ENCODE peak calls at places on chromosomes 7 and 10, in ten cellular contexts. One of them, this sample, is unnamed.

GRCh38 chr7:22052221-22052639 is 106.5 kb upstream of the CDCA7L start:
- DNase-seq in body of pancreas: no peak
- DNase-seq in left ventricle myocardium inferior: no peak
- DNase-seq in endothelial cell of umbilical vein: peak; percentile 1
- DNase-seq in A673: peak; percentile 52
- DNase-seq in cardiac muscle cell: no peak
- DNase-seq in ovary: no peak
- DNase-seq in dorsolateral prefrontal cortex: no peak
- DNase-seq in GM23338: peak; percentile 33
- DNase-seq in fibroblast of lung: peak; percentile 1
- DNase-seq in this sample: no peak

GRCh38 chr10:80784695-80785094 is 247.0 kb downstream of the SH2D4B start:
- DNase-seq in body of pancreas: no peak
- DNase-seq in left ventricle myocardium inferior: no peak
- DNase-seq in endothelial cell of umbilical vein: no peak
- DNase-seq in A673: no peak
- DNase-seq in cardiac muscle cell: no peak
- DNase-seq in ovary: no peak
- DNase-seq in dorsolateral prefrontal cortex: no peak
- DNase-seq in GM23338: no peak
- DNase-seq in fibroblast of lung: no peak
- DNase-seq in this sample: no peak

GRCh38 chr10:36717118-36717517 is 408.3 kb upstream of the ANKRD30A start:
- DNase-seq in body of pancreas: no peak
- DNase-seq in left ventricle myocardium inferior: no peak
- DNase-seq in endothelial cell of umbilical vein: no peak
- DNase-seq in A673: no peak
- DNase-seq in cardiac muscle cell: no peak
- DNase-seq in ovary: no peak
- DNase-seq in dorsolateral prefrontal cortex: no peak
- DNase-seq in GM23338: no peak
- DNase-seq in fibroblast of lung: no peak
- DNase-seq in this sample: no peak

GRCh38 chr10:113179270-113179669 is 229.2 kb downstream of the TCF7L2 start:
- DNase-seq in body of pancreas: no peak
- DNase-seq in left ventricle myocardium inferior: peak; percentile 78
- DNase-seq in endothelial cell of umbilical vein: no peak
- DNase-seq in A673: no peak
- DNase-seq in cardiac muscle cell: peak; percentile 88
- DNase-seq in ovary: no peak
- DNase-seq in dorsolateral prefrontal cortex: peak; percentile 50
- DNase-seq in GM23338: no peak
- DNase-seq in fibroblast of lung: no peak
- DNase-seq in this sample: no peak

GRCh38 chr10:125016611-125017202 is 74.8 kb downstream of the ZRANB1 start:
- DNase-seq in body of pancreas: no peak
- DNase-seq in left ventricle myocardium inferior: peak; percentile 76
- DNase-seq in endothelial cell of umbilical vein: no peak
- DNase-seq in A673: no peak
- DNase-seq in cardiac muscle cell: peak; percentile 67
- DNase-seq in ovary: peak; percentile 83
- DNase-seq in dorsolateral prefrontal cortex: no peak
- DNase-seq in GM23338: no peak
- DNase-seq in fibroblast of lung: no peak
- DNase-seq in this sample: no peak

GRCh38 chr7:39453743-39454355 is 112.4 kb upstream of the YAE1 start:
- DNase-seq in body of pancreas: peak; percentile 46
- DNase-seq in left ventricle myocardium inferior: no peak
- DNase-seq in endothelial cell of umbilical vein: peak; percentile 66
- DNase-seq in A673: peak; percentile 73
- DNase-seq in cardiac muscle cell: peak; percentile 73
- DNase-seq in ovary: no peak
- DNase-seq in dorsolateral prefrontal cortex: peak; percentile 38
- DNase-seq in GM23338: peak; percentile 89
- DNase-seq in fibroblast of lung: peak; percentile 39
- DNase-seq in this sample: peak; percentile 10

GRCh38 chr7:135770139-135770710 is 21.6 kb upstream of the FAM180A start:
- DNase-seq in body of pancreas: no peak
- DNase-seq in left ventricle myocardium inferior: no peak
- DNase-seq in endothelial cell of umbilical vein: no peak
- DNase-seq in A673: no peak
- DNase-seq in cardiac muscle cell: peak; percentile 28
- DNase-seq in ovary: no peak
- DNase-seq in dorsolateral prefrontal cortex: no peak
- DNase-seq in GM23338: no peak
- DNase-seq in fibroblast of lung: no peak
- DNase-seq in this sample: no peak

GRCh38 chr10:21976739-21977138 is 26.8 kb downstream of the DNAJC1 start:
- DNase-seq in body of pancreas: no peak
- DNase-seq in left ventricle myocardium inferior: no peak
- DNase-seq in endothelial cell of umbilical vein: no peak
- DNase-seq in A673: no peak
- DNase-seq in cardiac muscle cell: no peak
- DNase-seq in ovary: no peak
- DNase-seq in dorsolateral prefrontal cortex: peak; percentile 33
- DNase-seq in GM23338: peak; percentile 73
- DNase-seq in fibroblast of lung: peak; percentile 36
- DNase-seq in this sample: no peak

GRCh38 chr10:96463562-96463961 is 50.2 kb downstream of the TLL2 start:
- DNase-seq in body of pancreas: no peak
- DNase-seq in left ventricle myocardium inferior: no peak
- DNase-seq in endothelial cell of umbilical vein: no peak
- DNase-seq in A673: no peak
- DNase-seq in cardiac muscle cell: no peak
- DNase-seq in ovary: no peak
- DNase-seq in dorsolateral prefrontal cortex: no peak
- DNase-seq in GM23338: no peak
- DNase-seq in fibroblast of lung: no peak
- DNase-seq in this sample: no peak

GRCh38 chr7:115363916-115364315 is 442.0 kb downstream of the MDFIC start:
- DNase-seq in body of pancreas: no peak
- DNase-seq in left ventricle myocardium inferior: no peak
- DNase-seq in endothelial cell of umbilical vein: no peak
- DNase-seq in A673: no peak
- DNase-seq in cardiac muscle cell: peak; percentile 3
- DNase-seq in ovary: no peak
- DNase-seq in dorsolateral prefrontal cortex: no peak
- DNase-seq in GM23338: no peak
- DNase-seq in fibroblast of lung: no peak
- DNase-seq in this sample: no peak

GRCh38 chr7:105876091-105876963 is at the start of gene ATXN7L1:
- DNase-seq in body of pancreas: peak; percentile 95
- DNase-seq in left ventricle myocardium inferior: peak; percentile 94
- DNase-seq in endothelial cell of umbilical vein: peak; percentile 98
- DNase-seq in A673: peak; percentile 99
- DNase-seq in cardiac muscle cell: peak; percentile 98
- DNase-seq in ovary: peak; percentile 95
- DNase-seq in dorsolateral prefrontal cortex: peak; percentile 95
- DNase-seq in GM23338: peak; percentile 98
- DNase-seq in fibroblast of lung: peak; percentile 95
- DNase-seq in this sample: peak; percentile 89

GRCh38 chr10:73899401-73899780 is 11.5 kb upstream of the PLAU start:
- DNase-seq in body of pancreas: no peak
- DNase-seq in left ventricle myocardium inferior: no peak
- DNase-seq in endothelial cell of umbilical vein: peak; percentile 92
- DNase-seq in A673: no peak
- DNase-seq in cardiac muscle cell: peak; percentile 75
- DNase-seq in ovary: no peak
- DNase-seq in dorsolateral prefrontal cortex: no peak
- DNase-seq in GM23338: no peak
- DNase-seq in fibroblast of lung: peak; percentile 98
- DNase-seq in this sample: no peak

GRCh38 chr7:36871863-36872262 is 147.6 kb upstream of the AOAH start:
- DNase-seq in body of pancreas: no peak
- DNase-seq in left ventricle myocardium inferior: no peak
- DNase-seq in endothelial cell of umbilical vein: peak; percentile 18
- DNase-seq in A673: peak; percentile 14
- DNase-seq in cardiac muscle cell: no peak
- DNase-seq in ovary: no peak
- DNase-seq in dorsolateral prefrontal cortex: no peak
- DNase-seq in GM23338: no peak
- DNase-seq in fibroblast of lung: no peak
- DNase-seq in this sample: no peak

GRCh38 chr10:82591421-82591820 is 716.4 kb downstream of the NRG3 start:
- DNase-seq in body of pancreas: no peak
- DNase-seq in left ventricle myocardium inferior: no peak
- DNase-seq in endothelial cell of umbilical vein: no peak
- DNase-seq in A673: no peak
- DNase-seq in cardiac muscle cell: no peak
- DNase-seq in ovary: no peak
- DNase-seq in dorsolateral prefrontal cortex: no peak
- DNase-seq in GM23338: no peak
- DNase-seq in fibroblast of lung: no peak
- DNase-seq in this sample: no peak

GRCh38 chr7:90726623-90727022 is 130.5 kb downstream of the CDK14 start:
- DNase-seq in body of pancreas: peak; percentile 35
- DNase-seq in left ventricle myocardium inferior: no peak
- DNase-seq in endothelial cell of umbilical vein: no peak
- DNase-seq in A673: peak; percentile 82
- DNase-seq in cardiac muscle cell: peak; percentile 74
- DNase-seq in ovary: no peak
- DNase-seq in dorsolateral prefrontal cortex: no peak
- DNase-seq in GM23338: no peak
- DNase-seq in fibroblast of lung: peak; percentile 72
- DNase-seq in this sample: no peak

GRCh38 chr7:41911792-41912191 is 208.9 kb upstream of the INHBA start:
- DNase-seq in body of pancreas: no peak
- DNase-seq in left ventricle myocardium inferior: no peak
- DNase-seq in endothelial cell of umbilical vein: peak; percentile 17
- DNase-seq in A673: no peak
- DNase-seq in cardiac muscle cell: no peak
- DNase-seq in ovary: no peak
- DNase-seq in dorsolateral prefrontal cortex: no peak
- DNase-seq in GM23338: no peak
- DNase-seq in fibroblast of lung: peak; percentile 95
- DNase-seq in this sample: no peak
- H3K27ac ChIP-seq in body of pancreas: no peak overlapping the region
- H3K27ac ChIP-seq in left ventricle myocardium inferior: no peak overlapping the region
- H3K27ac ChIP-seq in endothelial cell of umbilical vein: no peak overlapping the region
- H3K27ac ChIP-seq in A673: no peak overlapping the region
- H3K27ac ChIP-seq in cardiac muscle cell: no peak overlapping the region
- H3K27ac ChIP-seq in ovary: no peak overlapping the region
- H3K27ac ChIP-seq in dorsolateral prefrontal cortex: no peak overlapping the region
- H3K27ac ChIP-seq in GM23338: no peak overlapping the region
- H3K27ac ChIP-seq in fibroblast of lung: peak overlapping the region; percentile 84
- H3K27ac ChIP-seq in this sample: no peak overlapping the region

GRCh38 chr10:23981520-23982309 is 227.2 kb upstream of the KIAA1217 start:
- DNase-seq in body of pancreas: no peak
- DNase-seq in left ventricle myocardium inferior: no peak
- DNase-seq in endothelial cell of umbilical vein: no peak
- DNase-seq in A673: no peak
- DNase-seq in cardiac muscle cell: no peak
- DNase-seq in ovary: no peak
- DNase-seq in dorsolateral prefrontal cortex: no peak
- DNase-seq in GM23338: peak; percentile 8
- DNase-seq in fibroblast of lung: no peak
- DNase-seq in this sample: no peak
- TF ChIP-seq CTCF in body of pancreas: no peak
- TF ChIP-seq CTCF in left ventricle myocardium inferior: no peak
- TF ChIP-seq CTCF in endothelial cell of umbilical vein: no peak
- TF ChIP-seq CTCF in A673: peak; percentile 39
- TF ChIP-seq CTCF in cardiac muscle cell: no peak
- TF ChIP-seq CTCF in ovary: no peak
- TF ChIP-seq CTCF in dorsolateral prefrontal cortex: no peak
- TF ChIP-seq CTCF in GM23338: peak; percentile 36
- TF ChIP-seq CTCF in fibroblast of lung: no peak
- TF ChIP-seq CTCF in this sample: no peak

GRCh38 chr7:101999420-101999819 is 182.0 kb downstream of the CUX1 start:
- DNase-seq in body of pancreas: no peak
- DNase-seq in left ventricle myocardium inferior: no peak
- DNase-seq in endothelial cell of umbilical vein: no peak
- DNase-seq in A673: no peak
- DNase-seq in cardiac muscle cell: no peak
- DNase-seq in ovary: no peak
- DNase-seq in dorsolateral prefrontal cortex: no peak
- DNase-seq in GM23338: no peak
- DNase-seq in fibroblast of lung: no peak
- DNase-seq in this sample: no peak

GRCh38 chr7:102000123-102000522 is 182.7 kb downstream of the CUX1 start:
- DNase-seq in body of pancreas: no peak
- DNase-seq in left ventricle myocardium inferior: no peak
- DNase-seq in endothelial cell of umbilical vein: no peak
- DNase-seq in A673: no peak
- DNase-seq in cardiac muscle cell: no peak
- DNase-seq in ovary: no peak
- DNase-seq in dorsolateral prefrontal cortex: no peak
- DNase-seq in GM23338: no peak
- DNase-seq in fibroblast of lung: no peak
- DNase-seq in this sample: no peak

GRCh38 chr7:101998029-101998903 is 180.8 kb downstream of the CUX1 start:
- DNase-seq in body of pancreas: no peak
- DNase-seq in left ventricle myocardium inferior: no peak
- DNase-seq in endothelial cell of umbilical vein: no peak
- DNase-seq in A673: no peak
- DNase-seq in cardiac muscle cell: no peak
- DNase-seq in ovary: no peak
- DNase-seq in dorsolateral prefrontal cortex: peak; percentile 24
- DNase-seq in GM23338: no peak
- DNase-seq in fibroblast of lung: no peak
- DNase-seq in this sample: no peak

GRCh38 chr7:101996876-101997275 is 179.4 kb downstream of the CUX1 start:
- DNase-seq in body of pancreas: no peak
- DNase-seq in left ventricle myocardium inferior: no peak
- DNase-seq in endothelial cell of umbilical vein: no peak
- DNase-seq in A673: no peak
- DNase-seq in cardiac muscle cell: no peak
- DNase-seq in ovary: no peak
- DNase-seq in dorsolateral prefrontal cortex: no peak
- DNase-seq in GM23338: no peak
- DNase-seq in fibroblast of lung: no peak
- DNase-seq in this sample: no peak

DNA sequence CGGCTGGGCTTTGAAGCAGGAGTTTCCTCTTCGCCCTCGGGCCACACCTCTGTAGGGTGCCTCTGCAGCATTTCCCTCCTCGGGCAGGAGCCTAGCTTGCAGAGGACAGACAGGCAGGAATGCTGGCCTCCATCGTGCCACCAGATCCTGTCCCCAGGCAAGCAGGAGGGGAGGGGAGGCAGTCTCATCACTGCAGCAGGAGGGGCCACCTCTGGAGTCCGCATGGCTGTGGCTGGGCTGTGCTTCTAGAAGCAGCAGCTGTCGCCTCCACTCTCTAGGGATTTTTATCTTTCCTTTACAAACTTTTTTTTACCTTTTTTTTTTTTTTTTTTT is 181.4 kb downstream of the CUX1 start:
- DNase-seq in body of pancreas: no peak
- DNase-seq in left ventricle myocardium inferior: no peak
- DNase-seq in endothelial cell of umbilical vein: no peak
- DNase-seq in A673: no peak
- DNase-seq in cardiac muscle cell: no peak
- DNase-seq in ovary: no peak
- DNase-seq in dorsolateral prefrontal cortex: no peak
- DNase-seq in GM23338: peak; percentile 44
- DNase-seq in fibroblast of lung: no peak
- DNase-seq in this sample: no peak
- H3K27ac ChIP-seq in body of pancreas: no peak overlapping the region
- H3K27ac ChIP-seq in left ventricle myocardium inferior: no peak overlapping the region
- H3K27ac ChIP-seq in endothelial cell of umbilical vein: no peak overlapping the region
- H3K27ac ChIP-seq in A673: no peak overlapping the region
- H3K27ac ChIP-seq in cardiac muscle cell: no peak overlapping the region
- H3K27ac ChIP-seq in ovary: no peak overlapping the region
- H3K27ac ChIP-seq in dorsolateral prefrontal cortex: no peak overlapping the region
- H3K27ac ChIP-seq in GM23338: peak overlapping the region; percentile 69
- H3K27ac ChIP-seq in fibroblast of lung: no peak overlapping the region
- H3K27ac ChIP-seq in this sample: no peak overlapping the region

GRCh38 chr10:32795598-32796183 is 162.3 kb downstream of the ITGB1 start:
- DNase-seq in body of pancreas: no peak
- DNase-seq in left ventricle myocardium inferior: no peak
- DNase-seq in endothelial cell of umbilical vein: peak; percentile 55
- DNase-seq in A673: peak; percentile 53
- DNase-seq in cardiac muscle cell: peak; percentile 54
- DNase-seq in ovary: no peak
- DNase-seq in dorsolateral prefrontal cortex: no peak
- DNase-seq in GM23338: peak; percentile 70
- DNase-seq in fibroblast of lung: peak; percentile 23
- DNase-seq in this sample: no peak
- TF ChIP-seq CTCF in body of pancreas: peak; percentile 56
- TF ChIP-seq CTCF in left ventricle myocardium inferior: peak; percentile 81
- TF ChIP-seq CTCF in endothelial cell of umbilical vein: peak; percentile 39
- TF ChIP-seq CTCF in A673: peak; percentile 75
- TF ChIP-seq CTCF in cardiac muscle cell: peak; percentile 72
- TF ChIP-seq CTCF in ovary: peak; percentile 48
- TF ChIP-seq CTCF in dorsolateral prefrontal cortex: peak; percentile 64
- TF ChIP-seq CTCF in GM23338: peak; percentile 95
- TF ChIP-seq CTCF in fibroblast of lung: peak; percentile 82
- TF ChIP-seq CTCF in this sample: peak; percentile 83

This sample was measured in CD4-positive, alpha-beta T cell.